ENCODE peak calls at places on chromosomes 11 and 22, in ten cellular contexts. W is esophagus muscularis mucosa, L is transverse colon, Q is SK-N-SH, V is GM23338, T is vagina, J is HCT116, B is GM12878, K is breast epithelium, D is HL-60. F is an unnamed sample.

GRCh38 chr11:134980819-134981710 is 569.0 kb upstream of the B3GAT1 start:
- DNase-seq in W (peak), L (no peak), Q (no peak), V (no peak), T (no peak), J (no peak), B (no peak), K (no peak), D (no peak), F (no peak)

GRCh38 chr11:62132689-62133293 is 9.0 kb downstream of the INCENP start:
- DNase-seq in W (no peak), L (no peak), Q (no peak), V (no peak), T (no peak), J (no peak), B (no peak), K (no peak), D (no peak), F (no peak)

GRCh38 chr22:29695129-29695926 is 24.5 kb upstream of the CABP7 start:
- DNase-seq in W (no peak), L (no peak), Q (peak), V (no peak), T (no peak), J (no peak), B (no peak), K (peak), D (no peak), F (no peak)

GRCh38 chr11:77250881-77251640 is 50.4 kb downstream of the GDPD4 start:
- DNase-seq in W (no peak), L (no peak), Q (no peak), V (no peak), T (no peak), J (no peak), B (no peak), K (no peak), D (no peak), F (peak)

GRCh38 chr22:39527481-39527961 is 5.0 kb downstream of the RPS19BP1 start:
- DNase-seq in W (no peak), L (peak), Q (no peak), V (peak), T (no peak), J (no peak), B (no peak), K (no peak), D (peak), F (no peak)

GRCh38 chr11:10379871-10380568 is 75.0 kb upstream of the AMPD3 start:
- DNase-seq in W (peak), L (no peak), Q (no peak), V (no peak), T (peak), J (no peak), B (no peak), K (peak), D (no peak), F (no peak)

GRCh38 chr11:125429174-125429707 is 66.8 kb downstream of the FEZ1 start:
- DNase-seq in W (no peak), L (peak), Q (peak), V (peak), T (no peak), J (peak), B (no peak), K (peak), D (peak), F (peak)

GRCh38 chr11:27705873-27706820 is 5.9 kb upstream of the BDNF start:
- DNase-seq in W (no peak), L (no peak), Q (peak), V (peak), T (no peak), J (no peak), B (no peak), K (no peak), D (no peak), F (peak)

GRCh38 chr11:10623797-10624761 is 55.6 kb upstream of the LYVE1 start:
- DNase-seq in W (no peak), L (peak), Q (peak), V (peak), T (no peak), J (peak), B (no peak), K (no peak), D (peak), F (no peak)

GRCh38 chr11:63892233-63892632 is 24.7 kb downstream of the RCOR2 start:
- DNase-seq in W (no peak), L (no peak), Q (no peak), V (no peak), T (no peak), J (no peak), B (no peak), K (no peak), D (peak), F (no peak)

GRCh38 chr11:95699631-95700470 is 89.7 kb downstream of the FAM76B start:
- DNase-seq in W (no peak), L (no peak), Q (no peak), V (no peak), T (no peak), J (no peak), B (no peak), K (no peak), D (no peak), F (no peak)

GRCh38 chr11:34653031-34653430 is 32.1 kb downstream of the EHF start:
- DNase-seq in W (no peak), L (no peak), Q (no peak), V (no peak), T (peak), J (no peak), B (no peak), K (no peak), D (no peak), F (no peak)

GRCh38 chr11:121191787-121192186 is 90.7 kb downstream of the TECTA start:
- DNase-seq in W (no peak), L (no peak), Q (no peak), V (no peak), T (no peak), J (no peak), B (no peak), K (no peak), D (no peak), F (no peak)

GRCh38 chr11:127223026-127223425 is 222.5 kb upstream of the KIRREL3 start:
- DNase-seq in W (no peak), L (no peak), Q (no peak), V (no peak), T (no peak), J (no peak), B (no peak), K (no peak), D (no peak), F (no peak)

GRCh38 chr11:68651208-68651984 is 32.9 kb upstream of the GAL start:
- DNase-seq in W (no peak), L (no peak), Q (no peak), V (peak), T (no peak), J (no peak), B (no peak), K (peak), D (no peak), F (no peak)

GRCh38 chr22:26164174-26164573 is 5.1 kb upstream of the SEZ6L start:
- DNase-seq in W (no peak), L (no peak), Q (no peak), V (no peak), T (peak), J (no peak), B (no peak), K (no peak), D (no peak), F (no peak)

GRCh38 chr11:76598426-76598839 is 72.1 kb downstream of the LRRC32 start:
- DNase-seq in W (no peak), L (no peak), Q (peak), V (peak), T (peak), J (peak), B (peak), K (no peak), D (peak), F (peak)

GRCh38 chr11:132050081-132050480 is 679.7 kb downstream of the NTM start:
- DNase-seq in W (no peak), L (no peak), Q (no peak), V (no peak), T (no peak), J (no peak), B (no peak), K (no peak), D (no peak), F (no peak)

GRCh38 chr11:17760102-17761029 is 25.8 kb downstream of the KCNC1 start:
- DNase-seq in W (no peak), L (peak), Q (peak), V (peak), T (no peak), J (peak), B (peak), K (no peak), D (peak), F (peak)

GRCh38 chr11:69501121-69501489 is 19.6 kb downstream of the LINC01488 start:
- DNase-seq in W (no peak), L (no peak), Q (no peak), V (no peak), T (no peak), J (no peak), B (no peak), K (no peak), D (no peak), F (no peak)

GRCh38 chr22:47202819-47203553 is 440.5 kb downstream of the TBC1D22A start:
- DNase-seq in W (peak), L (no peak), Q (no peak), V (no peak), T (peak), J (no peak), B (no peak), K (peak), D (no peak), F (no peak)

GRCh38 chr11:62569611-62570010 is 4.1 kb downstream of the EEF1G start:
- DNase-seq in W (no peak), L (no peak), Q (no peak), V (no peak), T (no peak), J (no peak), B (no peak), K (no peak), D (no peak), F (no peak)

GRCh38 chr22:28146401-28147304 is 227.6 kb upstream of the PITPNB start:
- DNase-seq in W (no peak), L (no peak), Q (no peak), V (no peak), T (no peak), J (no peak), B (no peak), K (no peak), D (no peak), F (no peak)

GRCh38 chr11:64987998-64988854 is 8.5 kb downstream of the BATF2 start:
- DNase-seq in W (no peak), L (no peak), Q (no peak), V (no peak), T (no peak), J (no peak), B (no peak), K (no peak), D (no peak), F (no peak)

GRCh38 chr22:45163074-45163416 is 680 bp upstream of the NUP50 start:
- DNase-seq in W (no peak), L (peak), Q (peak), V (peak), T (no peak), J (no peak), B (no peak), K (no peak), D (peak), F (no peak)

GRCh38 chr11:130865772-130866114 is 50.5 kb downstream of the SNX19 start:
- DNase-seq in W (peak), L (no peak), Q (no peak), V (no peak), T (no peak), J (no peak), B (no peak), K (no peak), D (no peak), F (no peak)

GRCh38 chr11:127733552-127733951 is 733.0 kb upstream of the KIRREL3 start:
- DNase-seq in W (no peak), L (no peak), Q (peak), V (no peak), T (no peak), J (no peak), B (no peak), K (no peak), D (no peak), F (peak)

GRCh38 chr11:78350101-78350645 is 67.4 kb downstream of the GAB2 start:
- DNase-seq in W (no peak), L (peak), Q (no peak), V (peak), T (no peak), J (no peak), B (peak), K (no peak), D (peak), F (peak)

GRCh38 chr11:43736502-43737193 is 56.1 kb downstream of the HSD17B12 start:
- DNase-seq in W (no peak), L (no peak), Q (no peak), V (no peak), T (no peak), J (no peak), B (no peak), K (no peak), D (no peak), F (peak)

GRCh38 chr22:49838771-49839717 is 11.4 kb upstream of the BRD1 start:
- DNase-seq in W (no peak), L (peak), Q (no peak), V (peak), T (no peak), J (no peak), B (peak), K (no peak), D (peak), F (no peak)

GRCh38 chr11:113083571-113083970 is 122.4 kb downstream of the NCAM1 start:
- DNase-seq in W (peak), L (no peak), Q (no peak), V (no peak), T (no peak), J (no peak), B (no peak), K (no peak), D (no peak), F (no peak)

GRCh38 chr11:113087716-113088115 is 126.5 kb downstream of the NCAM1 start:
- DNase-seq in W (no peak), L (no peak), Q (no peak), V (peak), T (no peak), J (no peak), B (no peak), K (no peak), D (no peak), F (no peak)

GRCh38 chr11:113085446-113085845 is 124.2 kb downstream of the NCAM1 start:
- DNase-seq in W (no peak), L (no peak), Q (no peak), V (no peak), T (no peak), J (no peak), B (no peak), K (no peak), D (no peak), F (no peak)

GRCh38 chr11:113082501-113082900 is 121.3 kb downstream of the NCAM1 start:
- DNase-seq in W (peak), L (no peak), Q (no peak), V (no peak), T (no peak), J (no peak), B (no peak), K (no peak), D (no peak), F (no peak)

GRCh38 chr11:113084297-113084696 is 123.1 kb downstream of the NCAM1 start:
- DNase-seq in W (no peak), L (no peak), Q (no peak), V (no peak), T (no peak), J (no peak), B (no peak), K (no peak), D (no peak), F (no peak)
- TF ChIP-seq POLR2AphosphoS5 in W (no peak), L (no peak), Q (no peak), V (no peak), T (no peak), J (no peak), B (no peak), K (no peak), D (no peak), F (no peak)

GRCh38 chr11:1008001-1008400 is 28.5 kb downstream of the MUC6 start:
- DNase-seq in W (no peak), L (no peak), Q (no peak), V (no peak), T (no peak), J (no peak), B (no peak), K (no peak), D (no peak), F (no peak)
- H3K4me3 ChIP-seq in W (no peak), L (no peak), Q (no peak), V (no peak), T (no peak), J (no peak), B (no peak), K (no peak), D (no peak), F (no peak)

GRCh38 chr22:41947181-41948080 is 479 bp upstream of the CENPM start:
- DNase-seq in W (no peak), L (no peak), Q (no peak), V (no peak), T (no peak), J (no peak), B (no peak), K (no peak), D (no peak), F (no peak)

GRCh38 chr22:41948142-41948541 is 1.2 kb upstream of the CENPM start:
- DNase-seq in W (no peak), L (no peak), Q (no peak), V (no peak), T (no peak), J (no peak), B (no peak), K (no peak), D (no peak), F (no peak)

GRCh38 chr22:41951898-41952474 is at the start of gene SMIM45:
- DNase-seq in W (no peak), L (no peak), Q (peak), V (peak), T (no peak), J (no peak), B (no peak), K (no peak), D (no peak), F (no peak)

GRCh38 chr22:41946360-41947180 is at the start of gene CENPM:
- DNase-seq in W (peak), L (peak), Q (peak), V (peak), T (peak), J (peak), B (peak), K (peak), D (peak), F (peak)

GRCh38 chr22:41949297-41949965 is 2.5 kb upstream of the CENPM start:
- DNase-seq in W (no peak), L (no peak), Q (no peak), V (no peak), T (no peak), J (no peak), B (no peak), K (no peak), D (no peak), F (no peak)
- TF ChIP-seq POLR2AphosphoS5 in W (no peak), L (no peak), Q (no peak), V (no peak), T (no peak), J (no peak), B (peak), K (no peak), D (no peak), F (no peak)

GRCh38 chr22:43861529-43861928 is 784 bp downstream of the SULT4A1 start:
- DNase-seq in W (no peak), L (no peak), Q (peak), V (no peak), T (no peak), J (no peak), B (no peak), K (no peak), D (no peak), F (no peak)
- H3K4me3 ChIP-seq in W (peak), L (no peak), Q (peak), V (peak), T (no peak), J (peak), B (no peak), K (peak), D (no peak), F (no peak)

GRCh38 chr22:36221799-36222751 is 17.3 kb downstream of the APOL2 start:
- DNase-seq in W (no peak), L (peak), Q (peak), V (peak), T (peak), J (peak), B (no peak), K (no peak), D (peak), F (peak)
- TF ChIP-seq POLR2AphosphoS5 in W (peak), L (no peak), Q (no peak), V (no peak), T (no peak), J (no peak), B (no peak), K (no peak), D (no peak), F (no peak)

F was measured in endothelial cell of umbilical vein.